ENCODE peak calls at places on chromosome 15, in eight cellular contexts. L is left ventricle myocardium inferior, C is left lung, G is right atrium auricular region, P is brain microvascular endothelial cell, V is A673, H is WERI-Rb-1, S is cardiac muscle cell. U is an unnamed sample. For H3K36me3, the result is how much of the 10 kb centered on the place peaks cover.

GRCh38 chr15:52870015-52870414 is 79.9 kb upstream of the ONECUT1 start:
- DNase-seq in L (no peak), C (no peak), G (no peak), P (no peak), V (no peak), H (no peak), S (no peak), U (no peak)

GRCh38 chr15:90037510-90037860 is 36.4 kb downstream of the ZNF710 start:
- DNase-seq in L (no peak), C (no peak), G (no peak), P (peak), V (no peak), H (no peak), S (no peak), U (no peak)

GRCh38 chr15:39177561-39177960 is 403.3 kb upstream of the THBS1 start:
- DNase-seq in L (no peak), C (no peak), G (no peak), P (no peak), V (no peak), H (no peak), S (no peak), U (peak)

GRCh38 chr15:70451861-70452653 is 311.3 kb downstream of the UACA start:
- DNase-seq in L (no peak), C (peak), G (no peak), P (no peak), V (no peak), H (no peak), S (peak), U (no peak)

GRCh38 chr15:68408526-68408925 is 23.4 kb downstream of the ITGA11 start:
- DNase-seq in L (no peak), C (no peak), G (peak), P (no peak), V (no peak), H (no peak), S (no peak), U (peak)

GRCh38 chr15:82549199-82549665 is 9.0 kb upstream of the RPS17 start:
- DNase-seq in L (no peak), C (no peak), G (no peak), P (no peak), V (no peak), H (no peak), S (no peak), U (no peak)

GRCh38 chr15:57100136-57100539 is 181.7 kb downstream of the TCF12 start:
- DNase-seq in L (no peak), C (no peak), G (no peak), P (no peak), V (no peak), H (no peak), S (no peak), U (no peak)

GRCh38 chr15:36449662-36450145 is 129.7 kb upstream of the CDIN1 start:
- DNase-seq in L (no peak), C (no peak), G (no peak), P (no peak), V (no peak), H (no peak), S (no peak), U (no peak)

GRCh38 chr15:92889390-92890113 is 10.6 kb upstream of the CHD2 start:
- DNase-seq in L (no peak), C (no peak), G (no peak), P (no peak), V (no peak), H (no peak), S (no peak), U (no peak)

GRCh38 chr15:70050447-70050846 is 47.3 kb downstream of the TLE3 start:
- DNase-seq in L (no peak), C (no peak), G (no peak), P (no peak), V (no peak), H (no peak), S (no peak), U (no peak)

GRCh38 chr15:63121382-63122001 is at the start of gene LACTB:
- DNase-seq in L (peak), C (peak), G (peak), P (peak), V (peak), H (peak), S (peak), U (peak)

GRCh38 chr15:64916365-64916764 is 4.7 kb downstream of the ANKDD1A start:
- DNase-seq in L (no peak), C (no peak), G (no peak), P (no peak), V (no peak), H (no peak), S (no peak), U (no peak)

GRCh38 chr15:78059110-78059839 is 18.2 kb downstream of the TBC1D2B start:
- DNase-seq in L (no peak), C (no peak), G (no peak), P (no peak), V (no peak), H (peak), S (no peak), U (no peak)

GRCh38 chr15:71662306-71662705 is 148.0 kb upstream of the NR2E3 start:
- DNase-seq in L (no peak), C (no peak), G (no peak), P (no peak), V (no peak), H (no peak), S (no peak), U (no peak)

GRCh38 chr15:31605467-31605931 is 278.9 kb downstream of the KLF13 start:
- DNase-seq in L (no peak), C (no peak), G (no peak), P (peak), V (peak), H (no peak), S (peak), U (no peak)

GRCh38 chr15:57158589-57158988 is 217.7 kb upstream of the CGNL1 start:
- DNase-seq in L (no peak), C (no peak), G (no peak), P (no peak), V (peak), H (no peak), S (no peak), U (no peak)

GRCh38 chr15:101029971-101030661 is 111.0 kb downstream of the LRRK1 start:
- DNase-seq in L (no peak), C (no peak), G (peak), P (no peak), V (no peak), H (peak), S (no peak), U (no peak)
- H3K36me3 ChIP-seq in L (under half), C (under half), G (under half), P (under half), V (under half), H (under half), S (under half), U (under half)

DNA sequence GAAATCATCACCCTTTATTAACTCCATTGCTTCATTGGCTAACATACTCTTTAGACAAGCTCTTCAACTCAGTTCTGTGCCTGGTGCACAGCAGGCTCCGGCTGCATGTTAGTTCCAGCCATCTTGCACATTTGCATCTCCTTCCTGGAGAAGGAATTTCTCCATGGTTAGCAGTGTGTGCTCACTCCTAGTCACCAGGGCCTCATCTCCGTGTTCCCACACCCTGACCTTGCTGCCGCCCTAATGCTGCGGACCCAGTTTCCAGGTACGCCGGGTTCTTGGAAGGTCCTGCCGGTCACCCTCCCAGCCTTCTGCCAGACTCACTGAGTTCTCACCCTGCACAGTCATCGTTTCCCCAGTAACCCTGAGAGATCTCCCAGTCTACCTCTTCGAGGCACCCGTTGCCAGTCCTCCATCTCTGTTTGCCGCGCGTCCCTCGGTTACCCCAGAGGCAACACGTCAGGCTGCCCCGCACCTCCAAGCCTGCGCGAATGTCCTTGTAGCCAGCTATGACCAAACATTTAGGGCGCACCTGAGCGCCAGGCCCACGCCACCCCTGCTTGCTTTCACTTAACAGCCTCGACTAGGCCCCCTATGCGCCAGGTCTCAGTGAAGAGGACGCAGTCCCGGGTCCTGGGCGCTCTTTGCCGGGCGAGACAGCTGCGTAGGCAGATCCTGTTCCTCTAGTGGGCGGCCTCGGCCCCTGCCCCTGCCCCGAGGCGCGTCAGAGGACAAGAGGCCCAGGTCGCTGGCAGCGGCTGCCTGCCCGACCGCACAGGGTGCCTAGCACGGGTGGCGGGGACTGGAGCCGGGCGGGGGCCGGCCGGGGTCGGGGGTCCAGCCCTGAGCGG is 744 bp upstream of the ZNF592 start:
- DNase-seq in L (peak), C (peak), G (peak), P (peak), V (peak), H (peak), S (peak), U (peak)
- TF ChIP-seq CTCF in L (no peak), C (no peak), G (no peak), P (no peak), V (no peak), H (no peak), S (no peak), U (peak)

DNA sequence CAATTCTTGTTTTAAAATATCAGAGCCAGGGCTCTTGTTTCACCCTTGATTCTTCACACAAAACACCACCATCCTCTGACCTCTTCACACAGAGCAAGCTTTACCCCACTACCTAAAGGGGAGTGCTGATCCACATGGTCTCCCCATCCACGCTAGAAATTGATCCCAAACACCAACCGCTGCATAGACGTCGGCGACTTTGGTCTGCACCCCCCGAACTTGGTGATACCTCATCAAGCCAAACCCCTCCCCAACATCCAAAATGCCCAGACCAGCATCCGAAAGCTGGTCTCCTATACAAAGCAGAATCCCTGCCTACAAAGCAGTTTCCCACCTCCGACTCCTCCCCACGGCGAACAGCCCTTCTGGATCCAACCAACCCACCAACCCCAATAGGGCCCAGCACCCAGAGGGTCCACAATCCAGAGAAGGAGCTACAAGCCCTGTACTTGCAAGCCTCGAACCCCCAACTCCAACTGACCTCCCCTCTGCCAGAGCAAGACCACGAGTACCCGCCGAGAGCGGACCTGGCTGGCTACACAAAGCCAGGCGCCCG is 25.8 kb upstream of the MTHFS start:
- DNase-seq in L (no peak), C (peak), G (no peak), P (peak), V (peak), H (no peak), S (no peak), U (no peak)
- H3K27ac ChIP-seq in L (peak), C (peak), G (peak), P (peak), V (peak), H (peak), S (peak), U (peak)

DNA sequence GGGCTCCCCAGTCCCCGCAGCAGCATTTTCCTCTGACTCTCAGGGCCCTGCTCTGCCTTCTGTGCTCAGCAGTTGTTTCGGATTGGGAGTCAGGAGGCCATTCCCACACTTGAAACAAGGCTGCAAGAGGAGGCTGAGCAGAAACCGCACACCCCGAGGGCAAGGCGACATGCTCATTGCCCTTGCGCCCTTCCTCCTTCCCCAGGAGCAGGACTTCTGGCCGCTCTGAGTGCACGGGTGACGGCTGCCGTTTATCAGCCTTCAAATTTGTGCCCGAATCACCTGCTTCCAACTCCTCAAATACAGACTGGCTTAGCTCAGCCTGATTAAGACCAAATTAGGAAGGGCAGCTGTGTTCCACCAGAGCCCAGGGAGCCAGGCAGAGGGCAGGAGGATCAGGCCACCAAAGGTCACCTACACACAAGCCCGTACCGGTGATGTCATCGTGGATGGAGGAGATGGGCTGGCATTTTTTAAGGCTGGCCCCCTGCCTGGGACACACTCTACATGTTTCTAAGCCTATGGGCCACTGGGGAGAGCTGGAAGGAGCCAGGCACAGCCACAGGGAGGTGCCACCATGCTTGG is 38.1 kb downstream of the TM2D3 start:
- DNase-seq in L (no peak), C (peak), G (peak), P (no peak), V (no peak), H (no peak), S (no peak), U (no peak)
- H3K36me3 ChIP-seq in L (under half), C (under half), G (under half), P (under half), V (under half), H (under half), S (under half), U (under half)